ENCODE peak calls at places on chromosomes 13 and 19, in four cellular contexts. T is GM12878, L is hepatic stellate cell, H is amniotic epithelial cell. P is an unnamed sample.
A peak's percentile ranks its signal among the peaks of the same experiment; 100 is the strongest.

GRCh38 chr19:55220525-55220924 is 8.0 kb downstream of the TMEM86B start:
- DNase-seq in T (no peak), L (no peak), H (no peak), P (no peak)

GRCh38 chr19:40600086-40600917 is 867 bp upstream of the LTBP4 start:
- DNase-seq in T (no peak), L (no peak), H (no peak), P (no peak)

GRCh38 chr13:29621841-29622240 is 26.4 kb upstream of the SLC7A1 start:
- DNase-seq in T (no peak), L (no peak), H (no peak), P (no peak)

GRCh38 chr13:44649118-44649455 is 73.0 kb upstream of the TSC22D1 start:
- DNase-seq in T (no peak), L (no peak), H (no peak), P (no peak)

GRCh38 chr19:13797870-13798269 is 2.6 kb downstream of the ZSWIM4 start:
- DNase-seq in T (no peak), L (no peak), H (peak; percentile 68), P (no peak)

GRCh38 chr13:111079375-111079774 is 35.7 kb upstream of the ARHGEF7 start:
- DNase-seq in T (no peak), L (no peak), H (no peak), P (no peak)

GRCh38 chr19:23547156-23547555 is 139.9 kb downstream of the ZNF675 start:
- DNase-seq in T (no peak), L (no peak), H (no peak), P (no peak)

GRCh38 chr19:1069009-1069779 is 2.2 kb downstream of the ARHGAP45 start:
- DNase-seq in T (no peak), L (no peak), H (no peak), P (no peak)

GRCh38 chr13:39374741-39375189 is 228.2 kb downstream of the LHFPL6 start:
- DNase-seq in T (no peak), L (no peak), H (peak; percentile 41), P (no peak)

GRCh38 chr19:28640506-28640905 is 572.4 kb downstream of the UQCRFS1 start:
- DNase-seq in T (no peak), L (no peak), H (peak; percentile 42), P (no peak)

GRCh38 chr13:33483471-33483870 is 197.9 kb upstream of the STARD13 start:
- DNase-seq in T (no peak), L (no peak), H (peak; percentile 6), P (peak; percentile 40)

GRCh38 chr13:102580552-102581169 is 16.1 kb upstream of the TPP2 start:
- DNase-seq in T (no peak), L (peak; percentile 17), H (peak; percentile 68), P (peak; percentile 71)

GRCh38 chr19:19064098-19064722 is 416 bp downstream of the SLC25A42 start:
- DNase-seq in T (no peak), L (no peak), H (no peak), P (no peak)

GRCh38 chr13:51444922-51445321 is 7.9 kb downstream of the INTS6 start:
- DNase-seq in T (no peak), L (no peak), H (peak; percentile 67), P (peak; percentile 55)

GRCh38 chr13:112892759-112893569 is 76.0 kb upstream of the MCF2L start:
- DNase-seq in T (no peak), L (no peak), H (no peak), P (no peak)

GRCh38 chr13:84121456-84121855 is 239.2 kb upstream of the SLITRK1 start:
- DNase-seq in T (no peak), L (no peak), H (no peak), P (no peak)

GRCh38 chr19:800360-801029 is 3.2 kb downstream of the PTBP1 start:
- DNase-seq in T (no peak), L (no peak), H (peak; percentile 82), P (no peak)

GRCh38 chr19:55345818-55346724 is 6.4 kb downstream of the KMT5C start:
- DNase-seq in T (no peak), L (no peak), H (peak; percentile 49), P (no peak)

GRCh38 chr13:79485014-79485441 is 4.1 kb downstream of the NDFIP2 start:
- DNase-seq in T (no peak), L (peak; percentile 50), H (peak; percentile 87), P (peak; percentile 92)

GRCh38 chr19:40633207-40633606 is 32.0 kb downstream of the LTBP4 start:
- DNase-seq in T (no peak), L (peak; percentile 49), H (peak; percentile 48), P (no peak)

GRCh38 chr19:18790566-18791314 is at the start of gene COMP:
- DNase-seq in T (no peak), L (no peak), H (no peak), P (no peak)

GRCh38 chr19:44735011-44735410 is 13.5 kb upstream of the BCL3 start:
- DNase-seq in T (no peak), L (no peak), H (no peak), P (peak; percentile 35)

GRCh38 chr19:30119180-30119920 is 177.3 kb downstream of the URI1 start:
- DNase-seq in T (no peak), L (no peak), H (no peak), P (no peak)

GRCh38 chr13:84563611-84564010 is 681.3 kb upstream of the SLITRK1 start:
- DNase-seq in T (no peak), L (no peak), H (no peak), P (no peak)

GRCh38 chr19:10201176-10201575 is 6.4 kb upstream of the DNMT1 start:
- DNase-seq in T (no peak), L (no peak), H (no peak), P (no peak)

GRCh38 chr13:23463631-23464030 is 30.1 kb upstream of the SACS start:
- DNase-seq in T (no peak), L (no peak), H (peak; percentile 13), P (no peak)

GRCh38 chr19:3108775-3109174 is 14.6 kb downstream of the GNA11 start:
- DNase-seq in T (no peak), L (peak; percentile 74), H (peak; percentile 48), P (peak; percentile 69)

GRCh38 chr19:14562660-14563589 is 8.9 kb downstream of the NDUFB7 start:
- DNase-seq in T (no peak), L (no peak), H (no peak), P (no peak)